ENCODE peak calls at places on chromosomes 11 and 22, in ten cellular contexts. B is left cardiac atrium; Z is stimulated activated CD4-positive, alpha-beta T cell treated with anti-CD3 and anti-CD28 coated beads, Interleukin-2, amount 100 ng/mL, for 24 hours; C is effector memory CD4-positive, alpha-beta T cell; D is A549; V is endothelial cell; X is LoVo; W is Right ventricle myocardium superior; R is brain pericyte; E is T-helper 1 cell. F is an unnamed sample.

GRCh38 chr11:2296913-2297622 is 4.7 kb downstream of the C11orf21 start:
- DNase-seq in B (no peak), Z (peak; percentile 12), C (no peak), D (no peak), V (peak; percentile 2), X (no peak), W (peak; percentile 30), R (no peak), E (no peak), F (no peak)

GRCh38 chr11:98979212-98979611 is 41.5 kb upstream of the CNTN5 start:
- DNase-seq in B (no peak), Z (no peak), C (no peak), D (no peak), V (no peak), X (no peak), W (no peak), R (peak; percentile 4), E (no peak), F (no peak)

GRCh38 chr22:19849800-19850481 is 4.7 kb downstream of the GNB1L start:
- DNase-seq in B (no peak), Z (no peak), C (no peak), D (no peak), V (no peak), X (no peak), W (no peak), R (no peak), E (no peak), F (no peak)

GRCh38 chr11:22635689-22636088 is 10.1 kb upstream of the FANCF start:
- DNase-seq in B (no peak), Z (no peak), C (no peak), D (no peak), V (no peak), X (no peak), W (no peak), R (no peak), E (no peak), F (no peak)

GRCh38 chr11:76980196-76980595 is 54.0 kb upstream of the B3GNT6 start:
- DNase-seq in B (no peak), Z (no peak), C (no peak), D (no peak), V (no peak), X (no peak), W (no peak), R (no peak), E (no peak), F (no peak)

GRCh38 chr11:57638005-57638760 is 11.5 kb downstream of the YPEL4 start:
- DNase-seq in B (peak; percentile 81), Z (no peak), C (no peak), D (peak; percentile 99), V (peak; percentile 73), X (no peak), W (peak; percentile 78), R (no peak), E (no peak), F (peak; percentile 99)

GRCh38 chr11:76782526-76783293 is 446 bp upstream of the TSKU start:
- DNase-seq in B (peak; percentile 90), Z (peak; percentile 32), C (no peak), D (peak; percentile 87), V (peak; percentile 94), X (peak; percentile 88), W (peak; percentile 93), R (peak; percentile 95), E (no peak), F (peak; percentile 92)

GRCh38 chr11:66369073-66369894 is 2.3 kb downstream of the SLC29A2 start:
- DNase-seq in B (no peak), Z (no peak), C (no peak), D (no peak), V (no peak), X (no peak), W (no peak), R (no peak), E (no peak), F (no peak)

GRCh38 chr11:110261195-110262140 is 34.9 kb downstream of the RDX start:
- DNase-seq in B (no peak), Z (no peak), C (no peak), D (no peak), V (no peak), X (no peak), W (no peak), R (no peak), E (no peak), F (peak; percentile 3)

GRCh38 chr11:103806130-103806900 is 230.1 kb upstream of the DDI1 start:
- DNase-seq in B (no peak), Z (no peak), C (no peak), D (peak; percentile 6), V (no peak), X (no peak), W (no peak), R (peak; percentile 62), E (no peak), F (peak; percentile 6)

GRCh38 chr11:61141601-61142028 is 19.6 kb downstream of the VPS37C start:
- DNase-seq in B (no peak), Z (no peak), C (no peak), D (no peak), V (no peak), X (peak; percentile 57), W (peak; percentile 60), R (no peak), E (no peak), F (no peak)